ENCODE peak calls at places on chromosomes 2 and 18, in four cellular contexts. H is amniotic stem cell, D is heart right ventricle, E is mucosa of gallbladder. I is an unnamed sample.
A peak's percentile ranks its signal among the peaks of the same experiment; 100 is the strongest.

GRCh38 chr2:65231892-65232477 is 4.4 kb downstream of the ACTR2 start:
- DNase-seq in H (peak; percentile 49), E (no peak), D (no peak), I (no peak)

GRCh38 chr2:56580242-56580641 is 396.5 kb downstream of the CCDC85A start:
- DNase-seq in E (no peak), D (no peak), H (no peak), I (peak; percentile 80)

GRCh38 chr2:45469314-45470099 is 141.6 kb downstream of the SRBD1 start:
- DNase-seq in E (no peak), D (no peak), H (no peak), I (no peak)

GRCh38 chr2:222307138-222307756 is 8.4 kb upstream of the PAX3 start:
- DNase-seq in E (no peak), H (no peak), D (no peak), I (no peak)

GRCh38 chr2:236179653-236180500 is 11.7 kb upstream of the GBX2 start:
- DNase-seq in H (no peak), E (no peak), D (no peak), I (no peak)

GRCh38 chr2:237143676-237144440 is 58.2 kb downstream of the COPS8 start:
- DNase-seq in E (no peak), H (no peak), D (no peak), I (no peak)

GRCh38 chr2:179613701-179614100 is 247.7 kb downstream of the ZNF385B start:
- DNase-seq in E (no peak), H (no peak), D (no peak), I (peak; percentile 24)

GRCh38 chr2:171403181-171403580 is 30.6 kb downstream of the METTL8 start:
- DNase-seq in E (no peak), D (no peak), H (no peak), I (no peak)

GRCh38 chr18:56593906-56594305 is 44.5 kb downstream of the TXNL1 start:
- DNase-seq in D (no peak), E (no peak), H (no peak), I (peak; percentile 31)

GRCh38 chr2:9045595-9045994 is 42.1 kb upstream of the MBOAT2 start:
- DNase-seq in H (no peak), E (no peak), D (no peak), I (no peak)

GRCh38 chr2:109500910-109501309 is 112.9 kb downstream of the SEPTIN10 start:
- DNase-seq in D (no peak), E (no peak), H (no peak), I (no peak)

GRCh38 chr2:199455533-199456382 is 2.0 kb downstream of the SATB2 start:
- DNase-seq in H (no peak), D (no peak), E (no peak), I (no peak)

GRCh38 chr2:100964706-100965269 is 37.3 kb upstream of the RPL31 start:
- DNase-seq in D (no peak), H (no peak), E (no peak), I (no peak)

GRCh38 chr2:67182884-67183283 is 214.2 kb upstream of the ETAA1 start:
- DNase-seq in H (no peak), D (no peak), E (no peak), I (no peak)

GRCh38 chr2:239831272-239831731 is 193.8 kb downstream of the NDUFA10 start:
- DNase-seq in H (no peak), D (no peak), E (peak; percentile 9), I (no peak)

GRCh38 chr18:10927980-10928605 is 221.3 kb downstream of the PIEZO2 start:
- DNase-seq in D (no peak), H (no peak), E (no peak), I (no peak)

GRCh38 chr2:191846787-191847620 is at the start of gene CAVIN2:
- DNase-seq in H (peak; percentile 69), E (peak; percentile 74), D (peak; percentile 88), I (peak; percentile 77)

GRCh38 chr18:34971313-34971712 is 69.9 kb upstream of the MAPRE2 start:
- DNase-seq in D (no peak), H (no peak), E (no peak), I (no peak)

GRCh38 chr2:196677404-196677803 is 37.9 kb downstream of the CCDC150 start:
- DNase-seq in D (no peak), H (peak; percentile 8), E (no peak), I (no peak)

GRCh38 chr2:28269019-28269784 is 123.5 kb upstream of the FOSL2 start:
- DNase-seq in H (no peak), E (peak; percentile 49), D (no peak), I (no peak)

GRCh38 chr2:188181439-188181838 is 110.2 kb upstream of the GULP1 start:
- DNase-seq in D (no peak), H (no peak), E (no peak), I (no peak)

GRCh38 chr2:38248246-38248645 is 128.8 kb downstream of the ATL2 start:
- DNase-seq in E (no peak), D (no peak), H (no peak), I (no peak)

GRCh38 chr2:176419591-176420071 is 150.4 kb downstream of the MTX2 start:
- DNase-seq in H (no peak), E (no peak), D (no peak), I (peak; percentile 68)

GRCh38 chr2:70672990-70673647 is 94.9 kb downstream of the ADD2 start:
- DNase-seq in H (no peak), E (no peak), D (no peak), I (no peak)

GRCh38 chr18:57640749-57641148 is 19.1 kb upstream of the NARS1 start:
- DNase-seq in E (no peak), D (no peak), H (no peak), I (no peak)

GRCh38 chr18:79361766-79362522 is 33.8 kb upstream of the NFATC1 start:
- DNase-seq in H (no peak), E (no peak), D (no peak), I (no peak)

GRCh38 chr2:27746325-27746724 is 25.2 kb upstream of the MRPL33 start:
- DNase-seq in E (no peak), H (no peak), D (no peak), I (no peak)

GRCh38 chr18:50276452-50276851 is 4.9 kb downstream of the MBD1 start:
- DNase-seq in D (no peak), E (no peak), H (no peak), I (no peak)

I was measured in HS-27A.